ENCODE peak calls at places on chromosome 1, in four cellular contexts. One of them, this sample, is unnamed.

GRCh38 chr1:12204140-12204539 is 25.7 kb upstream of the VPS13D start:
- DNase-seq in foreskin fibroblast: no peak
- DNase-seq in neural crest cell: no peak
- DNase-seq in MCF 10A: no peak
- DNase-seq in this sample: no peak

GRCh38 chr1:84620720-84621313 is 46.6 kb upstream of the CTBS start:
- DNase-seq in MCF 10A: peak
- DNase-seq in neural crest cell: peak
- DNase-seq in foreskin fibroblast: peak
- DNase-seq in this sample: peak

GRCh38 chr1:211630236-211631081 is 45.0 kb downstream of the NEK2 start:
- DNase-seq in MCF 10A: no peak
- DNase-seq in neural crest cell: no peak
- DNase-seq in foreskin fibroblast: no peak
- DNase-seq in this sample: no peak

GRCh38 chr1:170790175-170790574 is 126.2 kb downstream of the PRRX1 start:
- DNase-seq in foreskin fibroblast: no peak
- DNase-seq in MCF 10A: peak
- DNase-seq in neural crest cell: no peak
- DNase-seq in this sample: no peak

GRCh38 chr1:96703186-96703585 is 18.4 kb upstream of the PTBP2 start:
- DNase-seq in neural crest cell: no peak
- DNase-seq in MCF 10A: peak
- DNase-seq in foreskin fibroblast: peak
- DNase-seq in this sample: no peak

GRCh38 chr1:62306065-62306464 is 13.2 kb downstream of the KANK4 start:
- DNase-seq in foreskin fibroblast: no peak
- DNase-seq in MCF 10A: no peak
- DNase-seq in neural crest cell: no peak
- DNase-seq in this sample: no peak

GRCh38 chr1:10873189-10873588 is 76.7 kb upstream of the CASZ1 start:
- DNase-seq in neural crest cell: no peak
- DNase-seq in MCF 10A: peak
- DNase-seq in foreskin fibroblast: no peak
- DNase-seq in this sample: no peak

GRCh38 chr1:53590581-53591515 is 131.6 kb downstream of the DMRTB1 start:
- DNase-seq in foreskin fibroblast: no peak
- DNase-seq in MCF 10A: no peak
- DNase-seq in neural crest cell: no peak
- DNase-seq in this sample: no peak

GRCh38 chr1:96416111-96416595 is 305.4 kb upstream of the PTBP2 start:
- DNase-seq in neural crest cell: no peak
- DNase-seq in foreskin fibroblast: peak
- DNase-seq in MCF 10A: peak
- DNase-seq in this sample: peak

GRCh38 chr1:155889566-155889965 is 21.6 kb downstream of the RIT1 start:
- DNase-seq in foreskin fibroblast: no peak
- DNase-seq in MCF 10A: no peak
- DNase-seq in neural crest cell: no peak
- DNase-seq in this sample: no peak

GRCh38 chr1:222892137-222892763 is 77.4 kb downstream of the DISP1 start:
- DNase-seq in neural crest cell: no peak
- DNase-seq in foreskin fibroblast: peak
- DNase-seq in MCF 10A: peak
- DNase-seq in this sample: peak

GRCh38 chr1:232127190-232127589 is 500.6 kb downstream of the DISC1 start:
- DNase-seq in MCF 10A: peak
- DNase-seq in neural crest cell: no peak
- DNase-seq in foreskin fibroblast: peak
- DNase-seq in this sample: peak

GRCh38 chr1:247173431-247173830 is 1.6 kb upstream of the ZNF124 start:
- DNase-seq in MCF 10A: no peak
- DNase-seq in neural crest cell: no peak
- DNase-seq in foreskin fibroblast: no peak
- DNase-seq in this sample: no peak

GRCh38 chr1:171279234-171279633 is 30.9 kb downstream of the FMO1 start:
- DNase-seq in foreskin fibroblast: no peak
- DNase-seq in MCF 10A: no peak
- DNase-seq in neural crest cell: no peak
- DNase-seq in this sample: no peak

GRCh38 chr1:2204384-2205190 is 10.0 kb upstream of the FAAP20 start:
- DNase-seq in neural crest cell: peak
- DNase-seq in MCF 10A: no peak
- DNase-seq in foreskin fibroblast: peak
- DNase-seq in this sample: no peak

GRCh38 chr1:112033422-112034120 is 44.1 kb upstream of the KCND3 start:
- DNase-seq in foreskin fibroblast: no peak
- DNase-seq in neural crest cell: no peak
- DNase-seq in MCF 10A: no peak
- DNase-seq in this sample: no peak

GRCh38 chr1:11730429-11730861 is 5.5 kb upstream of the AGTRAP start:
- DNase-seq in neural crest cell: no peak
- DNase-seq in MCF 10A: peak
- DNase-seq in foreskin fibroblast: peak
- DNase-seq in this sample: no peak

GRCh38 chr1:220879509-220880366 is 495 bp downstream of the HLX start:
- DNase-seq in MCF 10A: peak
- DNase-seq in neural crest cell: no peak
- DNase-seq in foreskin fibroblast: no peak
- DNase-seq in this sample: peak

GRCh38 chr1:27598902-27599528 is 4.9 kb downstream of the AHDC1 start:
- DNase-seq in neural crest cell: no peak
- DNase-seq in MCF 10A: peak
- DNase-seq in foreskin fibroblast: peak
- DNase-seq in this sample: peak

GRCh38 chr1:231272880-231273279 is 31.9 kb downstream of the GNPAT start:
- DNase-seq in MCF 10A: peak
- DNase-seq in foreskin fibroblast: no peak
- DNase-seq in neural crest cell: no peak
- DNase-seq in this sample: peak

GRCh38 chr1:197144570-197145325 is 1.7 kb downstream of the ASPM start:
- DNase-seq in MCF 10A: peak
- DNase-seq in neural crest cell: no peak
- DNase-seq in foreskin fibroblast: no peak
- DNase-seq in this sample: peak

GRCh38 chr1:35857830-35858229 is 25.2 kb upstream of the AGO1 start:
- DNase-seq in MCF 10A: peak
- DNase-seq in foreskin fibroblast: peak
- DNase-seq in neural crest cell: no peak
- DNase-seq in this sample: peak

GRCh38 chr1:63935148-63935547 is 161.3 kb downstream of the ROR1 start:
- DNase-seq in MCF 10A: peak
- DNase-seq in foreskin fibroblast: no peak
- DNase-seq in neural crest cell: no peak
- DNase-seq in this sample: no peak

GRCh38 chr1:116218922-116219321 is 107.7 kb downstream of the MAB21L3 start:
- DNase-seq in neural crest cell: no peak
- DNase-seq in MCF 10A: peak
- DNase-seq in foreskin fibroblast: no peak
- DNase-seq in this sample: no peak

GRCh38 chr1:22731924-22732522 is 21.4 kb downstream of the EPHB2 start:
- DNase-seq in neural crest cell: no peak
- DNase-seq in MCF 10A: no peak
- DNase-seq in foreskin fibroblast: no peak
- DNase-seq in this sample: no peak

GRCh38 chr1:117106478-117106877 is 15.1 kb downstream of the TRIM45 start:
- DNase-seq in foreskin fibroblast: no peak
- DNase-seq in MCF 10A: no peak
- DNase-seq in neural crest cell: no peak
- DNase-seq in this sample: no peak

GRCh38 chr1:52574594-52574993 is 21.7 kb upstream of the TUT4 start:
- DNase-seq in MCF 10A: peak
- DNase-seq in foreskin fibroblast: peak
- DNase-seq in neural crest cell: no peak
- DNase-seq in this sample: peak

GRCh38 chr1:25573591-25573930 is 30.2 kb downstream of the LDLRAP1 start:
- DNase-seq in foreskin fibroblast: no peak
- DNase-seq in MCF 10A: peak
- DNase-seq in neural crest cell: no peak
- DNase-seq in this sample: no peak

GRCh38 chr1:185886046-185886445 is 151.9 kb downstream of the HMCN1 start:
- DNase-seq in foreskin fibroblast: no peak
- DNase-seq in MCF 10A: no peak
- DNase-seq in neural crest cell: no peak
- DNase-seq in this sample: no peak
- TF ChIP-seq CTCF in foreskin fibroblast: no peak
- TF ChIP-seq CTCF in MCF 10A: no peak
- TF ChIP-seq CTCF in neural crest cell: no peak
- TF ChIP-seq CTCF in this sample: no peak

DNA sequence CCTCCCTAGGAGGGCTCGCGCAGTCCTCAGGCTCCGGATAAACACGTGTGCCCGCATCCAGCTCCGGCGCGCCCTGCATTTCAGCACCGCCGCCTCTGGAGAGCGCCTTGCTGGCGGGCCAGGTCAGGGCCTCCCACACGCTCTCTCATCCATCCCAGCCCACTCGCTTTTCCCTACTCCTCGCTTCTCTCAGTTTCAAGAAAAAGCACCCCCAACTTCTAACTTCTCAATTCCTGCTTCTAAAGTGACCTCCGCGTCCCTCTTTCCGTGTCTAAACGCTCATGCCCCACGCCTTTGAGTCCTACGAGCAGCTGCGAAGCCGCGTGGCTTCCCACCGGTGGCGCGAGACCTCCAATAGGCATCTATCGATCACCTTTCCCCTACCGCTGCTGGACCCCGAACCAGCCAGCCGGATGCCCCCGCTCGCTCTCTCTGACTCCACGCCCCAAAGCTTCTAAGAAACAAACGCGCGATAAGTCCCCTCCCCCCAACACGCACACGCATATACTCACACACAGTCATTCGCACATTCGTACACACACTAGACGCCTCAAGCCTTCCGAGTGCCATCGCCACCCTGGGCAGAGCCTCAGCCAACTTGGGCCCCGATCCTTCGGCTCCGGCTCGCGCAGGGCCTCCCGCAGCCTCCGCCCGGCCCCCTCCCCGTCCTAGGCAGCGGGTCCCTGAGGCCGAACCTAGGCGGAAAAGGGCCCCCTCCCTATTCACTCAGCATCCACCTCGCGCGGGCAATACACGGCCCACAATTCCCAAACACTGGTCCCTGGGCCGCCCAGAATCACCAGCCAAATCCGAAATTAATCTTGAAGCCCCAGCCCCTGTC is 1.1 kb downstream of the NMNAT2 start:
- DNase-seq in MCF 10A: no peak
- DNase-seq in neural crest cell: peak
- DNase-seq in foreskin fibroblast: peak
- DNase-seq in this sample: peak
- TF ChIP-seq CTCF in MCF 10A: no peak
- TF ChIP-seq CTCF in neural crest cell: no peak
- TF ChIP-seq CTCF in foreskin fibroblast: no peak
- TF ChIP-seq CTCF in this sample: no peak

DNA sequence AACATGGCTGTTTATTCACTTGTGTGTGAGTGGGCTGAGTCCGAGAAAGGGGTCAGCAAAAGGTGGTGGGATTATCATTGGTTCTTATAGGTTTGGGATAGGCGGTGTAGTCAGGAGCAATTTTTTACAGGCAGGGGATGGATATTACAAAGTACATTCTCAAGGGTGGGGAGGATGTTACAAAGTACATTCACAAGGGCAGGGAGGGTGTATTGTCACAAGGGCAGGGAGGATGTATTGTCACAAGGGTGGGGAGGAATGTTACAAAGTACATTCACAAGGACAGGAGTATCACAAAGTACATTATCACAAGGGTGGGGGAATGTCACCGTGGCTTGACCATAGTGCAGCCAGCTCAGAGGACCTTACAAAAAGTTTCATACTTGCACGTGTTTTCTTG is 31.1 kb upstream of the ITLN2 start:
- DNase-seq in MCF 10A: no peak
- DNase-seq in neural crest cell: no peak
- DNase-seq in foreskin fibroblast: no peak
- DNase-seq in this sample: no peak
- TF ChIP-seq CTCF in MCF 10A: no peak
- TF ChIP-seq CTCF in neural crest cell: no peak
- TF ChIP-seq CTCF in foreskin fibroblast: no peak
- TF ChIP-seq CTCF in this sample: no peak

DNA sequence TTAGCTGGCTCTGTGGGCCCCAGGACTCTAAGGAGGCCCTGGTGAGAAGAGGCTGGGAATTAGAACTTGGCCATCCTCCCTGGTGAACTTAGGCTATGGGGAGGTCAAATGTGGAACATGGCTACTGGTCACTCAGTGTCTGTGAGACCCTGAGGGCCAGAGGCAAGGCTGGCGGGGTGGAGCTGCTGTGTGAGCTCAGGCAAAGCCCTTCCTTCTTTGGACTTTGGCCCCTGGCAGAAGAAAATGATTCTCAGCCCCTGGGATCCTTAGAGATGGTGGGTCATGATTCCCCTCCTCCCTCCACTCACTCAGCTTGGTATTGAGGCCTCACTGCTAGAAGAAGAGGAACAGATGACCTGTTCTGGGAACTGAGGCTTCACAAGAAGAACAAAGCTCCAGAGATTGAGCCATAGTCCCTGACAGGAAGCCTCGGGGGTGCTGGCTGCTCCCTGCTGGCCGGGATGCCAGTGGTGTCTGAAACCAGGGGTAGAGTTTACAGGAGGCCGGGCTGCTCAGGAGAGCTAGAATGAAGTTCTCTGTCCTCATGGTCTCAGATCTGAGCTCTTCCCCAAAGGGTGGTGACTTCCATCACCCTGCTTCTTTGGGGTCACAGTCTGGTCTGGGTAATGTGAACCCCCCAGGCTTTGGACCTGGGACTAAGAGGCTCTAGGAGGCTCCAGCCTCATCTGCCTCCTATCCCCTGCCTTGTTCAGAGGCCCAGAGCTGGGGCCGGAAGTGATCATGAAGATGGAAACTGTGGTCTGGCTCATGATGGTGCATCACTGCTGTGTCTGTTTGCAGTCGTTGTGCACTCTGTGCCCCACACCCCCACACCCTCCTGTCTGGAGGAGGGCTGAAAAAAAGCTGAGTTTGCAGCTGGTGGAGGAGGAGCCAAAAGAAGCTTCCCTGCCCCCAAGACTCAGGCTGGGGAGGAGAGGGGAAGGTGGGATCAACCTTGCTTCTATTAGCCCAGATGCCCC is 905 bp downstream of the BTBD19 start:
- DNase-seq in neural crest cell: no peak
- DNase-seq in MCF 10A: peak
- DNase-seq in foreskin fibroblast: peak
- DNase-seq in this sample: peak
- TF ChIP-seq CTCF in neural crest cell: no peak
- TF ChIP-seq CTCF in MCF 10A: no peak
- TF ChIP-seq CTCF in foreskin fibroblast: no peak
- TF ChIP-seq CTCF in this sample: no peak

DNA sequence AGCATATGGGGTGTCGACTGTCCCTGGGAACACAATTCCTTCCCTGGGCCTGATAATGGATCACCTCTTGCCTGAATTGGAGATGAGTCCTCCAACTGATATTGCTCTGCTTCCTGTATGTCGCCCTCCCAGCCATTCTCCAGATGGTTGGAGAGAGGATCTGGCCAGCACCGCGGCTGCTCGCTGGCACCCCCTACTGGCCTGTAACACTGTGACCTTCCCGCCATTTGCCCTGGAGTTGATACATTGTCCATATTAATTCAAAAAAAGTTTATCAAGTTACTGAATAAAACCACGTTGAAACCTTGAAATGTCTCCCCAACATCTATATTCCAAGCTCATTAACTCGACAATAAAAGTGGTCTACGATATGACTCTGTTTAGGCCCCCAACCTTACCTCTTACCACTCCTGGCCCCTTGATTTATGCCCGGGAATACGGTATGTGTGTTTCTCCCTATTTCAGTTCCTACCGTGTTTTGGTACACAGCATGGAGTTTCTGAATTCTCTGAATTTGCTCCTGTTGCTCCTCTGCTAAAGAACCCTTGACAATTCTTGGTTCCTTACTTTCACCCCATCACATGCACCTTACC is 241.8 kb upstream of the KIAA0040 start:
- DNase-seq in MCF 10A: peak
- DNase-seq in neural crest cell: no peak
- DNase-seq in foreskin fibroblast: no peak
- DNase-seq in this sample: no peak
- TF ChIP-seq CTCF in MCF 10A: peak
- TF ChIP-seq CTCF in neural crest cell: peak
- TF ChIP-seq CTCF in foreskin fibroblast: no peak
- TF ChIP-seq CTCF in this sample: peak

This sample was measured in HFFc6.